ENCODE peak calls at places on chromosome 20, in six cellular contexts. R is MM.1S, O is GM23338, J is ascending aorta, Z is uterus, S is lower lobe of right lung. H is an unnamed sample.

GRCh38 chr20:49775229-49775693 is 37.4 kb upstream of the SLC9A8 start:
- DNase-seq in R (no peak), O (peak; percentile 46), J (peak; percentile 82), Z (peak; percentile 85), S (peak; percentile 65), H (peak; percentile 31)

GRCh38 chr20:12054556-12054955 is 136.9 kb downstream of the BTBD3 start:
- DNase-seq in R (no peak), O (no peak), J (no peak), Z (no peak), S (no peak), H (no peak)

GRCh38 chr20:61288331-61288784 is 36.3 kb downstream of the CDH4 start:
- DNase-seq in R (no peak), O (no peak), J (no peak), Z (no peak), S (no peak), H (no peak)

GRCh38 chr20:47062226-47062880 is 167.7 kb downstream of the EYA2 start:
- DNase-seq in R (no peak), O (no peak), J (no peak), Z (no peak), S (no peak), H (no peak)

GRCh38 chr20:8943638-8944037 is 125.2 kb upstream of the PLCB4 start:
- DNase-seq in R (no peak), O (no peak), J (no peak), Z (no peak), S (no peak), H (no peak)

GRCh38 chr20:6599876-6600275 is 167.6 kb upstream of the BMP2 start:
- DNase-seq in R (no peak), O (no peak), J (no peak), Z (no peak), S (no peak), H (no peak)

GRCh38 chr20:60239981-60240380 is 281.8 kb downstream of the CDH26 start:
- DNase-seq in R (no peak), O (no peak), J (no peak), Z (no peak), S (no peak), H (no peak)

GRCh38 chr20:23641936-23642751 is 4.4 kb upstream of the CST3 start:
- DNase-seq in R (no peak), O (no peak), J (no peak), Z (no peak), S (no peak), H (no peak)

GRCh38 chr20:47187450-47188195 is 168.9 kb downstream of the ZMYND8 start:
- DNase-seq in R (peak; percentile 27), O (no peak), J (no peak), Z (no peak), S (no peak), H (no peak)

GRCh38 chr20:60579941-60580515 is 621.8 kb downstream of the CDH26 start:
- DNase-seq in R (no peak), O (no peak), J (no peak), Z (no peak), S (no peak), H (no peak)

GRCh38 chr20:59403962-59404314 is 103.5 kb downstream of the EDN3 start:
- DNase-seq in R (no peak), O (no peak), J (no peak), Z (no peak), S (no peak), H (no peak)

GRCh38 chr20:64130271-64130670 is 22.9 kb upstream of the NPBWR2 start:
- DNase-seq in R (no peak), O (no peak), J (peak; percentile 12), Z (no peak), S (no peak), H (no peak)

GRCh38 chr20:33649201-33649631 is 12.9 kb upstream of the C20orf144 start:
- DNase-seq in R (no peak), O (no peak), J (no peak), Z (no peak), S (peak; percentile 78), H (no peak)

GRCh38 chr20:33648396-33649004 is 13.6 kb upstream of the C20orf144 start:
- DNase-seq in R (no peak), O (no peak), J (no peak), Z (no peak), S (no peak), H (no peak)

GRCh38 chr20:33645421-33645820 is 16.7 kb upstream of the C20orf144 start:
- DNase-seq in R (no peak), O (no peak), J (no peak), Z (no peak), S (no peak), H (no peak)

GRCh38 chr20:33646191-33646590 is 15.9 kb upstream of the C20orf144 start:
- DNase-seq in R (no peak), O (no peak), J (no peak), Z (no peak), S (no peak), H (no peak)

DNA sequence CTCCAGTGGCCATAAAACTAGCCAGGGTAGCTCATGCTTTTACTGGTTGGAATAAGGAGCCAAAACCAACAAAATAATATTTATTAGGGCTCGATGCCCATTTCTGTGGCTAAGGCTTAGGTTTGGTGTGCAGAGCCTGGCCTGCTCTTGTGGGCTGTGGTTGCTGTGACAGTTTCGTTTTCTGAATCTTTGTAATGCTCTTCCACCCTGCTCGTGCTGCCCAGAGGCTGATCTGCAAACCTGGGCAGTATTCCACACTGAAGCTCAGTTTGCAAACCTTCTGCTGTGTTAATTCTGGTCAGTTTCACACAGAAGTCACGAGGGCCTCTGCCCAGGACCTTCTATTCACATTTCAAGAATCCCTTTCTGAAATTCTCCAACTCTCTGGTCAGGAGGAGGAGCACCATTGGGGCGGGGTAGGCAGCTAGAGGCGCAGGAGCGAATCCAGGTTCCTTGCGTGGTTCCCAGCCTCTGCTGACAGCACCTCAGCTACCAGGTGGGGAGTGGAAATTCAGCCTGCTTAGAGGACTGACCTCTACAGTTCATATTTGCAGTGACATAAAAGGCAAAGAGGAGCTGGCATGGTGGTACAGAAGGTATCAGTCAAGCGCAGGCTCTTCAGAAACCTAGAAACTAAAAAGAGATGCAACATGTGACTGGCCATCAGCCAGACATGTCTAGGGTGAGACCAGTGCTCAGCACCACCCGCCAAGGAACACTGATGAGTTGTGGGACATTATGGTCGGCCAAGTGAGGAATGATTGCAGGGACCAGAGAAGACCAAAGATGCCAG is 14.3 kb upstream of the C20orf144 start:
- DNase-seq in R (peak; percentile 86), O (no peak), J (no peak), Z (no peak), S (no peak), H (no peak)
- H3K27ac ChIP-seq in R (peak overlapping the region; percentile 65), O (no peak overlapping the region), J (peak overlapping the region; percentile 25), Z (no peak overlapping the region), S (peak overlapping the region; percentile 3), H (peak overlapping the region; percentile 48)

GRCh38 chr20:57409316-57409671 is 18.1 kb downstream of the RBM38 start:
- DNase-seq in R (no peak), O (no peak), J (peak; percentile 76), Z (no peak), S (no peak), H (no peak)
- H3K4me1 ChIP-seq in R (no peaks in the 10 kb centered on the region), O (no peaks in the 10 kb centered on the region), J (peaks cover 21% of the 10 kb centered on the region), Z (no peaks in the 10 kb centered on the region), S (no peaks in the 10 kb centered on the region), H (peaks cover 25% of the 10 kb centered on the region)

GRCh38 chr20:36154696-36155628 is at the start of gene EPB41L1:
- DNase-seq in R (no peak), O (peak; percentile 65), J (peak; percentile 74), Z (peak; percentile 44), S (peak; percentile 51), H (no peak)
- H3K4me3 ChIP-seq in R (peak within 1 kb of the TSS; percentile 61), O (peak within 1 kb of the TSS; percentile 86), J (peak within 1 kb of the TSS; percentile 91), Z (peak within 1 kb of the TSS; percentile 69), S (peak within 1 kb of the TSS; percentile 69), H (peak within 1 kb of the TSS; percentile 84)

GRCh38 chr20:31667315-31668285 is 29.9 kb downstream of the COX4I2 start:
- DNase-seq in R (no peak), O (no peak), J (no peak), Z (no peak), S (no peak), H (no peak)

GRCh38 chr20:31664696-31665354 is 27.1 kb downstream of the COX4I2 start:
- DNase-seq in R (no peak), O (no peak), J (no peak), Z (no peak), S (no peak), H (no peak)

GRCh38 chr20:31663838-31664695 is 26.4 kb downstream of the COX4I2 start:
- DNase-seq in R (no peak), O (peak; percentile 39), J (no peak), Z (no peak), S (peak; percentile 73), H (no peak)

GRCh38 chr20:31665753-31666152 is 28.0 kb downstream of the COX4I2 start:
- DNase-seq in R (no peak), O (no peak), J (no peak), Z (no peak), S (no peak), H (no peak)

DNA sequence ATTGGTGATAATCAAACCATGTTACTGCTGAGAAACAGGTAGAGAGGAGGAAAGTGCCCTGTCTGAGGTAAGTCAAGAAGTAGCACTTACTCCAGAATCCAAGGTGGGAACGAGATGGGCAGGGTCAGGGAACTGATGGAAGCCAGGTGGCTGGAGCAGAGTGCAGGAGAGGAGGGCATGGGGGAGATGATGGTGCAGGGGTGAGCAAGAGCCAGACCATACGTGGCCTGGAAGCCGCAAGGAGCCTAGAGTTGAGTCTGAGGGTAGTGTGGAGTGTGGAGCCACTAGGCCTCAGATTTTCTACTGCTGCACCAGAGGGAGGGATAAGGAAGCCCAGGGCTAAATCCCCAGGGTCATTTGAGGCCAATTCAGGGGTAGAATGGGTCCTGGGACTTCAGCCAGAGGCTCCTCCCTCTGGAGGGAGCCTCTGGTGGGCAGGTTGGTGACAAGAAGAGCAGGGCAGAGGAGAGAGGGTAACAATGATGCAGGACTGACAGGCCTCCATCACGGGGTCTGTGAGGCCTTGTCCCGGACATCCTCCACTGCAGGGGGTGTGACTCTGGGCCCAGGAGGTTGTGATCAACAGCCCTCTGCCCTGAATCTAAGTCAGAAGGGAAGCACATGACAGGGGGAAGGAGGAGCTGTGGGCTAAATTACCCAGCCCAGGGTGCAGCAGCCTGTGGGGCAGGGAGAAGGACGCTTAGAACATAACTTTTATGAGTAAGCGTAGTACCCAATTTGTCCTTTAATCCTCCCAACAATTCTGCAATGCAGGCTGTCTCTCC is 28.7 kb downstream of the COX4I2 start:
- DNase-seq in R (no peak), O (no peak), J (no peak), Z (no peak), S (peak; percentile 82), H (no peak)
- H3K27ac ChIP-seq in R (peak overlapping the region; percentile 4), O (peak overlapping the region; percentile 37), J (peak overlapping the region; percentile 87), Z (peak overlapping the region; percentile 51), S (peak overlapping the region; percentile 80), H (peak overlapping the region; percentile 92)

GRCh38 chr20:48732081-48732829 is 95.5 kb downstream of the PREX1 start:
- DNase-seq in R (no peak), O (no peak), J (no peak), Z (no peak), S (no peak), H (no peak)

GRCh38 chr20:48733296-48733790 is 94.5 kb downstream of the PREX1 start:
- DNase-seq in R (no peak), O (peak; percentile 21), J (no peak), Z (no peak), S (no peak), H (no peak)

GRCh38 chr20:48730977-48731376 is 96.8 kb downstream of the PREX1 start:
- DNase-seq in R (no peak), O (no peak), J (no peak), Z (no peak), S (no peak), H (no peak)

GRCh38 chr20:48729538-48729937 is 98.3 kb downstream of the PREX1 start:
- DNase-seq in R (no peak), O (no peak), J (no peak), Z (no peak), S (no peak), H (no peak)

GRCh38 chr20:48731581-48731980 is 96.2 kb downstream of the PREX1 start:
- DNase-seq in R (no peak), O (no peak), J (no peak), Z (no peak), S (no peak), H (no peak)
- H3K4me1 ChIP-seq in R (no peaks in the 10 kb centered on the region), O (no peaks in the 10 kb centered on the region), J (peaks cover 28% of the 10 kb centered on the region), Z (no peaks in the 10 kb centered on the region), S (peaks cover 45% of the 10 kb centered on the region), H (peaks cover 20% of the 10 kb centered on the region)

H was measured in thoracic aorta.